ENCODE peak calls at places on chromosomes 3 and 15, in six cellular contexts. P is SK-N-MC, M is body of pancreas, H is OCI-LY7, W is cardiac muscle cell, B is AG04450. N is an unnamed sample.

GRCh38 chr3:40930131-40930538 is 269.2 kb upstream of the CTNNB1 start:
- DNase-seq in B (no peak), H (no peak), P (no peak), W (peak), M (peak), N (no peak)

GRCh38 chr3:142857056-142857455 is 31.8 kb downstream of the PCOLCE2 start:
- DNase-seq in B (no peak), H (peak), M (peak), W (peak), P (no peak), N (peak)

GRCh38 chr15:43998607-43999006 is 171.8 kb downstream of the WDR76 start:
- DNase-seq in B (peak), P (no peak), M (peak), W (no peak), H (no peak), N (peak)

GRCh38 chr3:177358085-177358967 is 161.0 kb upstream of the TBL1XR1 start:
- DNase-seq in B (no peak), P (no peak), H (peak), M (peak), W (peak), N (no peak)

GRCh38 chr15:63908986-63909385 is 75.2 kb upstream of the HERC1 start:
- DNase-seq in M (no peak), H (no peak), B (no peak), W (no peak), P (no peak), N (no peak)

GRCh38 chr3:173584093-173584833 is 186.7 kb downstream of the NLGN1 start:
- DNase-seq in P (peak), M (peak), B (no peak), H (peak), W (peak), N (no peak)

GRCh38 chr3:52431459-52432223 is 13.3 kb downstream of the SEMA3G start:
- DNase-seq in P (no peak), H (no peak), W (no peak), B (no peak), M (no peak), N (no peak)

GRCh38 chr3:143000525-143000924 is 845 bp upstream of the U2SURP start:
- DNase-seq in W (no peak), H (no peak), P (no peak), B (no peak), M (peak), N (no peak)

GRCh38 chr3:126995254-126995770 is 12.4 kb downstream of the PLXNA1 start:
- DNase-seq in M (no peak), P (no peak), B (no peak), H (no peak), W (no peak), N (no peak)

GRCh38 chr3:197468167-197468566 is 87.6 kb downstream of the BDH1 start:
- DNase-seq in M (no peak), B (no peak), P (no peak), W (no peak), H (no peak), N (no peak)

GRCh38 chr3:10459954-10460754 is 45.2 kb downstream of the ATP2B2 start:
- DNase-seq in P (no peak), W (peak), M (peak), H (peak), B (peak), N (peak)

GRCh38 chr3:72145506-72146380 is 360.8 kb upstream of the PROK2 start:
- DNase-seq in P (no peak), M (peak), B (no peak), H (no peak), W (no peak), N (no peak)

GRCh38 chr3:66107855-66108254 is 69.1 kb upstream of the MAGI1 start:
- DNase-seq in H (no peak), M (peak), P (peak), W (no peak), B (no peak), N (no peak)

GRCh38 chr15:76502678-76503077 is 166.1 kb downstream of the ISL2 start:
- DNase-seq in H (no peak), M (no peak), P (no peak), W (no peak), B (no peak), N (no peak)

GRCh38 chr15:75982468-75982867 is 29.8 kb downstream of the NRG4 start:
- DNase-seq in P (peak), W (no peak), H (no peak), M (no peak), B (no peak), N (no peak)

GRCh38 chr3:58298189-58298588 is 7.9 kb upstream of the RPP14 start:
- DNase-seq in W (no peak), P (no peak), H (no peak), M (no peak), B (no peak), N (no peak)

GRCh38 chr3:177528306-177529070 is 331.2 kb upstream of the TBL1XR1 start:
- DNase-seq in M (no peak), B (no peak), H (no peak), W (no peak), P (no peak), N (no peak)

GRCh38 chr15:41512512-41513281 is 930 bp downstream of the LTK start:
- DNase-seq in P (no peak), M (no peak), H (no peak), W (peak), B (no peak), N (no peak)

GRCh38 chr3:127848131-127849129 is 26.1 kb upstream of the MGLL start:
- DNase-seq in P (no peak), B (no peak), M (no peak), W (peak), H (no peak), N (no peak)

GRCh38 chr3:108085821-108086350 is 4.9 kb downstream of the CD47 start:
- DNase-seq in B (no peak), W (no peak), M (no peak), P (no peak), H (no peak), N (no peak)

GRCh38 chr3:13650210-13651056 is 101.5 kb downstream of the FBLN2 start:
- DNase-seq in W (peak), M (peak), B (peak), P (no peak), H (peak), N (no peak)

GRCh38 chr15:63258658-63259057 is 18.7 kb upstream of the APH1B start:
- DNase-seq in M (no peak), B (no peak), H (no peak), P (no peak), W (no peak), N (no peak)

GRCh38 chr3:3023106-3023505 is 87.1 kb downstream of the IL5RA start:
- DNase-seq in B (no peak), H (no peak), W (peak), P (no peak), M (no peak), N (peak)

DNA sequence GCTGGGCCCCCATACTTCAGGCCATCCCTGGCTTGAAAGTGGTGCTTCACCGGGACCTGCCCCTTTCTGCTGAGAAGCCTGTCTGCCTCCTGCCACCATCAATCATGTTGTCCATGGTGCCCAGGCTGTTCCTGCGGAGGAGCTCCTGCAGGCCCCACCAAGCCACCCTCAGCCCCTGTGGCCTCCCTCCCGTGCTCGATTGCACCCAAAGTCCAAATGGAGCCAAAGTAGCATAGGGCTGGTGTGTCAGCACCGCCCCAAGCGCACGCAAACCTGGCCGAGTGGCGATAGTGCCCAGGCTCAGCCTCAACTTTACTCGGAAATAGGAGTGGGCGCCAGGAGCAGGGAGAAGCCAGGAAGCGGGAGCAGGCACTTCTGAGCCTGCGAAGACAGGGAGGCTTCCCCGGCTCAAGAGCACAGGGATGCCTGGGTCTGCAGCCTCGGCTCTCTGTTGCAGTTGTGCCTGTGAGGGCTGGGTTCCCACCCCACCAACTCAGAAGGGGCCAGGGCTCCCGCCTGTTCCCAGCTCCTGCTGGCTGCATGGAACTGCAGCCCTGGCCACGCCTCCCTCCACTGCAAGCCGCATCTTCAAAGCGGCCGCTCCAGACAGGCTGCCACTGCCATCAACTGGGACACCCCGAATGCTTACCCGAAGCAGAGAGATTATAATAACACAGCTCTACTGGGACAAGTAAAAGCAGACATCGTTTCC is 203.0 kb downstream of the ARRDC4 start:
- DNase-seq in H (no peak), W (no peak), P (no peak), M (no peak), B (no peak), N (no peak)
- H3K4me3 ChIP-seq in H (no peak), W (no peak), P (no peak), M (no peak), B (no peak), N (no peak)

GRCh38 chr3:117706037-117706436 is 996.5 kb downstream of the TUSC7 start:
- DNase-seq in B (peak), M (no peak), W (no peak), H (no peak), P (no peak), N (no peak)

GRCh38 chr3:117706731-117707130 is 997.2 kb downstream of the TUSC7 start:
- DNase-seq in H (no peak), P (no peak), M (no peak), B (no peak), W (no peak), N (no peak)

GRCh38 chr3:117708601-117709000 is 999.0 kb downstream of the TUSC7 start:
- DNase-seq in W (no peak), H (no peak), M (no peak), B (no peak), P (no peak), N (no peak)

DNA sequence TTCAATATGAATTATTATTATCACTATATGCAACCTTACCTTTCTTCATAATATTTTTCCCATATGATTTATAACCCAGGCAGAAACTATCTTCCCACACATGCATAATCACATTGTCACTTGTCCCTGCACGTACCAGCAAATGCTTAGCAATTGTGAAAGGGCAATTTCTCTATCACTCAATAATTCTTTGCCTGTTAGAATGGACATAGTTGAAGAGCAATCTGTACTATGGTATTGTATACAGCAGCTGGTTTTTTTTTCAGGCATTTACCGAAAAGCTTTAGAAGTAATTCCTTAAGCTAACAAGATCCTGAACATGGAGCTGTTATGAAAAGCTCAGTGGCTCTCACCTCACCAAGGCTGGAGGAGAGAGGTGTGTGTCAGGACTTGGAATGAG is 999.5 kb downstream of the TUSC7 start:
- DNase-seq in B (no peak), M (no peak), P (no peak), W (no peak), H (no peak), N (no peak)
- H3K4me3 ChIP-seq in B (no peak), M (no peak), P (no peak), W (no peak), H (no peak), N (no peak)

GRCh38 chr3:11769704-11770103 is 77.0 kb downstream of the TAMM41 start:
- DNase-seq in H (no peak), M (no peak), W (no peak), P (no peak), B (no peak), N (no peak)

GRCh38 chr3:11774296-11774877 is 72.3 kb downstream of the TAMM41 start:
- DNase-seq in M (peak), W (peak), H (peak), P (no peak), B (no peak), N (no peak)

GRCh38 chr3:11768604-11769003 is 78.1 kb downstream of the TAMM41 start:
- DNase-seq in M (no peak), H (no peak), P (no peak), B (no peak), W (no peak), N (no peak)

GRCh38 chr3:11770477-11771381 is 76.0 kb downstream of the TAMM41 start:
- DNase-seq in W (peak), M (peak), P (peak), H (peak), B (peak), N (peak)

DNA sequence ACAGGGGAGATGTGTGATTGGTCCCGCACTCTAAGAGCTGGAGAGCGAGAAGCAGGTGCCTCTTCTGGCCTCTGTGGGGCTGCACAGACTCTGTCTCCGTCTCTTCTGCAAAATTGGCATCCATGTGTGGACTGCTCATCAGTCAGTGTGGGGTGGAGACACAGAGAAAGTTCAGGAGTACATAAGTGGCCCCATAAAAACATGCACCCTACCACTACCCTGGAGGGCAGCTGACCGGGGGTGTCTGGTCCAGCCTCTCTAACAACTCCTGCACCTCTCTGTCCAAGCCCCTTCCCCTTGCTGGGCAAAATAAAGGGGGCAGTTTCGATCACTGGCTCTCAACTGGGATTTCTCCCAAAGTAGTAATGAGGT is 76.6 kb downstream of the TAMM41 start:
- DNase-seq in W (no peak), B (no peak), M (no peak), P (no peak), H (no peak), N (no peak)
- H3K4me3 ChIP-seq in W (no peak), B (peak), M (no peak), P (peak), H (no peak), N (no peak)

GRCh38 chr15:79089331-79089889 is 1.2 kb downstream of the RASGRF1 start:
- DNase-seq in M (no peak), P (no peak), B (no peak), W (peak), H (no peak), N (no peak)
- H3K4me3 ChIP-seq in M (no peak), P (no peak), B (no peak), W (peak), H (no peak), N (peak)

GRCh38 chr15:60721232-60721576 is 242.3 kb upstream of the ICE2 start:
- DNase-seq in H (no peak), W (no peak), B (no peak), M (no peak), P (no peak), N (no peak)
- H3K4me3 ChIP-seq in H (no peak), W (no peak), B (no peak), M (no peak), P (no peak), N (no peak)

GRCh38 chr15:49134683-49135341 is 20.6 kb downstream of the COPS2 start:
- DNase-seq in H (no peak), M (no peak), B (no peak), P (no peak), W (no peak), N (no peak)
- H3K4me3 ChIP-seq in H (no peak), M (no peak), B (no peak), P (no peak), W (no peak), N (no peak)